ENCODE peak calls at places on chromosomes 11 and 22, in four cellular contexts. F is activated CD4-positive, alpha-beta T cell treated with anti-CD3 and anti-CD28 coated beads, Interleukin-2, amount 10 ng/mL, durations not matched to agents 7 days and 5 days; H is heart right ventricle; G is natural killer cell treated with Interleukin-12 subunit alpha and Interleukin-12 subunit beta and Interleukin-15 and Interleukin-18, amount 100 ng/mL, for 72 hours. W is an unnamed sample.
A peak's percentile ranks its signal among the peaks of the same experiment; 100 is the strongest.

GRCh38 chr11:81207421-81208054 is 1526.1 kb downstream of the FAM181B start:
- DNase-seq in F (no peak), H (no peak), G (no peak), W (no peak)

GRCh38 chr11:80532633-80533232 is 1091.9 kb upstream of the TENM4 start:
- DNase-seq in F (no peak), H (no peak), G (no peak), W (no peak)

GRCh38 chr11:123190504-123190903 is 4.5 kb downstream of the CLMP start:
- DNase-seq in F (no peak), H (no peak), G (no peak), W (no peak)

GRCh38 chr22:43060213-43060612 is 29.0 kb downstream of the TTLL1 start:
- DNase-seq in F (peak; percentile 44), H (no peak), G (no peak), W (no peak)

GRCh38 chr22:22166941-22167713 is 77.5 kb upstream of the VPREB1 start:
- DNase-seq in F (no peak), H (no peak), G (no peak), W (no peak)

GRCh38 chr11:24963879-24964278 is 467.0 kb downstream of the LUZP2 start:
- DNase-seq in F (no peak), H (no peak), G (no peak), W (no peak)

GRCh38 chr11:76604081-76604601 is 66.4 kb downstream of the LRRC32 start:
- DNase-seq in F (no peak), H (peak; percentile 16), G (no peak), W (no peak)

GRCh38 chr11:128595775-128596174 is 8.4 kb upstream of the ETS1 start:
- DNase-seq in F (no peak), H (no peak), G (no peak), W (no peak)

GRCh38 chr22:27245056-27245455 is 556.5 kb downstream of the MN1 start:
- DNase-seq in F (no peak), H (no peak), G (no peak), W (no peak)

GRCh38 chr11:18352581-18352980 is 30.2 kb downstream of the GTF2H1 start:
- DNase-seq in F (no peak), H (no peak), G (no peak), W (no peak)

GRCh38 chr22:29727248-29727551 is 7.4 kb downstream of the CABP7 start:
- DNase-seq in F (peak; percentile 30), H (no peak), G (no peak), W (no peak)

GRCh38 chr11:134469627-134470026 is 57.6 kb upstream of the B3GAT1 start:
- DNase-seq in F (no peak), H (no peak), G (no peak), W (no peak)

GRCh38 chr11:43404406-43404805 is 45.7 kb downstream of the TTC17 start:
- DNase-seq in F (no peak), H (no peak), G (no peak), W (no peak)

GRCh38 chr22:46415816-46416536 is 80.5 kb downstream of the TRMU start:
- DNase-seq in F (no peak), H (no peak), G (no peak), W (no peak)

GRCh38 chr11:128042290-128042751 is 545.0 kb downstream of the ETS1 start:
- DNase-seq in F (no peak), H (no peak), G (no peak), W (no peak)

GRCh38 chr11:2575611-2576051 is 124.2 kb downstream of the KCNQ1OT1 start:
- DNase-seq in F (no peak), H (no peak), G (peak; percentile 28), W (no peak)

GRCh38 chr11:2100361-2101170 is 38.6 kb downstream of the IGF2 start:
- DNase-seq in F (no peak), H (peak; percentile 82), G (peak; percentile 56), W (no peak)

GRCh38 chr22:45497746-45498145 is 4.9 kb upstream of the FBLN1 start:
- DNase-seq in F (no peak), H (no peak), G (peak; percentile 28), W (no peak)

GRCh38 chr11:108975641-108976071 is 310.8 kb downstream of the DDX10 start:
- DNase-seq in F (no peak), H (peak; percentile 63), G (no peak), W (no peak)

GRCh38 chr11:104946907-104947306 is 21.5 kb downstream of the CASP4 start:
- DNase-seq in F (peak; percentile 51), H (peak; percentile 33), G (no peak), W (peak; percentile 27)

GRCh38 chr11:111388842-111389241 is 9.8 kb upstream of the POU2AF1 start:
- DNase-seq in F (no peak), H (no peak), G (no peak), W (no peak)

GRCh38 chr11:1401656-1402221 is 12.0 kb downstream of the BRSK2 start:
- DNase-seq in F (peak; percentile 65), H (peak; percentile 74), G (peak; percentile 57), W (no peak)

GRCh38 chr11:105229257-105229656 is 89.7 kb upstream of the CARD18 start:
- DNase-seq in F (no peak), H (no peak), G (no peak), W (peak; percentile 56)

GRCh38 chr11:114147389-114148382 is 88.2 kb downstream of the ZBTB16 start:
- DNase-seq in F (no peak), H (no peak), G (no peak), W (no peak)

GRCh38 chr11:1369371-1370005 is 20.2 kb upstream of the BRSK2 start:
- DNase-seq in F (no peak), H (no peak), G (no peak), W (no peak)

GRCh38 chr11:18050853-18051252 is 4.8 kb upstream of the TPH1 start:
- DNase-seq in F (no peak), H (no peak), G (no peak), W (no peak)

GRCh38 chr11:60485987-60486386 is 6.6 kb upstream of the MS4A12 start:
- DNase-seq in F (peak; percentile 26), H (no peak), G (no peak), W (no peak)

GRCh38 chr11:64208796-64209562 is 2.5 kb downstream of the FERMT3 start:
- DNase-seq in F (no peak), H (no peak), G (no peak), W (no peak)

GRCh38 chr11:84558085-84558905 is 1068.8 kb downstream of the DLG2 start:
- DNase-seq in F (peak; percentile 24), H (peak; percentile 6), G (no peak), W (peak; percentile 17)

GRCh38 chr22:17770180-17771077 is 3.8 kb downstream of the BID start:
- DNase-seq in F (no peak), H (no peak), G (peak; percentile 44), W (no peak)

W was measured in GM04504.